ENCODE peak calls at places on chromosomes 2 and 18, in eight cellular contexts. U is CD8-positive, alpha-beta T cell; W is psoas muscle; G is H9; A is cardiac muscle cell; B is neural progenitor cell; Y is IMR-90; F is uterus. V is an unnamed sample.

GRCh38 chr2:181421131-181421458 is 36.1 kb upstream of the ITGA4 start:
- DNase-seq in U (no peak), W (no peak), G (no peak), A (no peak), B (no peak), Y (no peak), F (no peak), V (no peak)

GRCh38 chr2:58762176-58762781 is 521.2 kb upstream of the FANCL start:
- DNase-seq in U (no peak), W (no peak), G (peak; percentile 83), A (peak; percentile 48), B (peak; percentile 84), Y (peak; percentile 28), F (no peak), V (peak; percentile 14)

GRCh38 chr2:112093216-112093615 is 38.1 kb downstream of the TMEM87B start:
- DNase-seq in U (no peak), W (no peak), G (no peak), A (no peak), B (no peak), Y (peak; percentile 29), F (no peak), V (no peak)

GRCh38 chr2:195451160-195451559 is 205.9 kb upstream of the SLC39A10 start:
- DNase-seq in U (no peak), W (no peak), G (no peak), A (no peak), B (no peak), Y (peak; percentile 43), F (no peak), V (no peak)

GRCh38 chr2:156340818-156341481 is 8.4 kb upstream of the NR4A2 start:
- DNase-seq in U (no peak), W (no peak), G (no peak), A (no peak), B (peak; percentile 61), Y (peak; percentile 55), F (no peak), V (no peak)

GRCh38 chr2:127906206-127906926 is 20.6 kb upstream of the AMMECR1L start:
- DNase-seq in U (no peak), W (no peak), G (peak; percentile 59), A (no peak), B (no peak), Y (no peak), F (no peak), V (no peak)

GRCh38 chr18:79797518-79798345 is at the start of gene KCNG2:
- DNase-seq in U (no peak), W (no peak), G (peak; percentile 52), A (peak; percentile 47), B (peak; percentile 87), Y (no peak), F (no peak), V (no peak)

GRCh38 chr18:11178951-11179549 is 29.7 kb upstream of the PIEZO2 start:
- DNase-seq in U (no peak), W (peak; percentile 76), G (no peak), A (peak; percentile 84), B (no peak), Y (no peak), F (peak; percentile 26), V (peak; percentile 43)

GRCh38 chr2:111617299-111617803 is 266.6 kb downstream of the ANAPC1 start:
- DNase-seq in U (no peak), W (no peak), G (no peak), A (no peak), B (no peak), Y (peak; percentile 61), F (no peak), V (no peak)

GRCh38 chr2:239657992-239658391 is 257.2 kb upstream of the HDAC4 start:
- DNase-seq in U (no peak), W (no peak), G (no peak), A (no peak), B (no peak), Y (no peak), F (no peak), V (no peak)

GRCh38 chr2:63792523-63792922 is 49.2 kb upstream of the UGP2 start:
- DNase-seq in U (no peak), W (no peak), G (no peak), A (peak; percentile 75), B (no peak), Y (peak; percentile 94), F (no peak), V (no peak)

GRCh38 chr2:218230882-218231281 is 13.9 kb downstream of the ARPC2 start:
- DNase-seq in U (no peak), W (no peak), G (no peak), A (peak; percentile 46), B (no peak), Y (peak; percentile 42), F (no peak), V (no peak)

GRCh38 chr18:59426855-59427254 is 67.8 kb upstream of the LMAN1 start:
- DNase-seq in U (no peak), W (no peak), G (no peak), A (no peak), B (no peak), Y (no peak), F (no peak), V (no peak)

GRCh38 chr2:57987835-57988573 is 58.6 kb upstream of the VRK2 start:
- DNase-seq in U (no peak), W (no peak), G (no peak), A (peak; percentile 23), B (no peak), Y (no peak), F (no peak), V (no peak)

GRCh38 chr18:27964811-27965210 is 212.1 kb downstream of the CDH2 start:
- DNase-seq in U (no peak), W (no peak), G (no peak), A (peak; percentile 11), B (no peak), Y (peak; percentile 4), F (no peak), V (no peak)

GRCh38 chr18:73647391-73647790 is 500.2 kb downstream of the FBXO15 start:
- DNase-seq in U (no peak), W (no peak), G (no peak), A (peak; percentile 12), B (no peak), Y (peak; percentile 43), F (no peak), V (no peak)

GRCh38 chr2:64485961-64486360 is 32.0 kb downstream of the LGALSL start:
- DNase-seq in U (no peak), W (peak; percentile 22), G (no peak), A (peak; percentile 27), B (no peak), Y (no peak), F (no peak), V (peak; percentile 26)

GRCh38 chr18:11658989-11659388 is 30.1 kb upstream of the GNAL start:
- DNase-seq in U (no peak), W (no peak), G (peak; percentile 12), A (no peak), B (no peak), Y (no peak), F (no peak), V (no peak)

GRCh38 chr2:230323385-230324106 is 3.4 kb upstream of the SP140L start:
- DNase-seq in U (no peak), W (no peak), G (no peak), A (no peak), B (no peak), Y (no peak), F (no peak), V (no peak)

DNA sequence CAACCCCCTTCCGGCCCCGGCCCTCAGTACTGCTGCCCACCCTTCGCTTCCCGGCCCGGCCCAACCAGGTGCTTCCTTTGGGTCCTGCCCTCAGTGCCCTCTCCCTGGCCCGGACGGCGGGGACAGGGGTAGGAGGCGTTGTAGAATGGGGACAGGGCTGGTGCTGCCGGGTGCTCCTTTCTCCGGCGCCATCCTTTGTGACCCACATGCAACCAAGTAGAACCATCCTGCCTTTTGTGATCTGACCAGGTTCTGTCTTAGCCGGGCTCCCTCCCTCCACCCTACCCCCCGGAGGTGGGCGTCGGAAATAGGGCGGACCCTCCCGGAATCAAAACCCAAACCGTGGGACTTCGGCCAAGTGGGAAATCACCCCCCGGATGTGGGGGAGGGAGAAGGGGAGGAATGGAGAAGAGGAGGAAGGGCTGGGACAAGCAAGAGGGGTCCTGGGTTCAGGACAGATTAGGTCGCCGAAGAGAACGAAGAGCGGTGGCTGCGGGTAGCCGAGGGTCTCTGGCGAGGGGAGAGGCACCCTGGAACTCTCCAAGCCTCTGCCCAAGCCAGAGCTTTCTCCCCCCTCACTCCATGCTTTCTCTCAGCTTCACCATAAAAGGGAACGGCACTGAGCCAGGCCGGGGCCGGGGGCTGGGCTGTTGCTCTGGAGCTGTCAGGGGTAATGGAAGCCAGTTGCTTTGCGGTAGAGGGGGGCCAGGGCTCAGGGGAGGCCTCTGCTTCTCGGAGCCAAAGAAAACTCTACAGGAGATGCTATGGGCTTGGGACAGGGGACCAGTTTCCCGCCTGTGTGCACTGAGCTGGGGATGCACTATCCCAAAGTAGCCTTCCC is 756 bp upstream of the OST4 start:
- DNase-seq in U (no peak), W (peak; percentile 44), G (peak; percentile 79), A (peak; percentile 97), B (peak; percentile 69), Y (peak; percentile 70), F (peak; percentile 95), V (peak; percentile 84)
- H3K4me1 ChIP-seq in U (peaks cover 46% of the 10 kb centered on the region), W (peaks cover 16% of the 10 kb centered on the region), G (no peaks in the 10 kb centered on the region), A (peaks cover 24% of the 10 kb centered on the region), B (peaks cover 11% of the 10 kb centered on the region), Y (peaks cover 37% of the 10 kb centered on the region), F (peaks cover 10% of the 10 kb centered on the region), V (peaks cover 79% of the 10 kb centered on the region)

GRCh38 chr2:158457092-158457825 is 507 bp downstream of the PKP4 start:
- DNase-seq in U (peak; percentile 26), W (peak; percentile 60), G (peak; percentile 71), A (peak; percentile 74), B (peak; percentile 82), Y (peak; percentile 61), F (peak; percentile 44), V (peak; percentile 70)

GRCh38 chr2:158458617-158458920 is 1.8 kb downstream of the PKP4 start:
- DNase-seq in U (no peak), W (no peak), G (no peak), A (peak; percentile 6), B (no peak), Y (peak; percentile 26), F (no peak), V (no peak)

GRCh38 chr2:158457826-158458616 is 1.3 kb downstream of the PKP4 start:
- DNase-seq in U (peak; percentile 37), W (no peak), G (peak; percentile 90), A (peak; percentile 65), B (peak; percentile 95), Y (peak; percentile 44), F (peak; percentile 43), V (peak; percentile 72)

GRCh38 chr2:158459161-158460003 is 2.6 kb downstream of the PKP4 start:
- DNase-seq in U (no peak), W (no peak), G (no peak), A (peak; percentile 3), B (no peak), Y (no peak), F (no peak), V (no peak)

GRCh38 chr2:158456309-158457066 is at the start of the genes CCDC148 and PKP4:
- DNase-seq in U (peak; percentile 81), W (peak; percentile 88), G (peak; percentile 95), A (peak; percentile 94), B (peak; percentile 97), Y (peak; percentile 89), F (peak; percentile 88), V (peak; percentile 89)
- TF ChIP-seq CTCF in U (no peak), W (no peak), G (no peak), A (no peak), B (peak; percentile 28), Y (peak; percentile 33), F (peak; percentile 30), V (peak; percentile 25)

GRCh38 chr2:85088921-85089320 is 44.3 kb upstream of the TCF7L1 start:
- DNase-seq in U (no peak), W (no peak), G (peak; percentile 46), A (no peak), B (no peak), Y (no peak), F (no peak), V (no peak)
- H3K27me3 ChIP-seq in U (no peaks in the 10 kb centered on the region), W (peaks cover 5% of the 10 kb centered on the region), G (no peaks in the 10 kb centered on the region), A (peaks cover 2% of the 10 kb centered on the region), B (no peaks in the 10 kb centered on the region), Y (peaks cover 43% of the 10 kb centered on the region), F (no peaks in the 10 kb centered on the region), V (no peaks in the 10 kb centered on the region)

GRCh38 chr2:9174771-9175441 is 31.7 kb upstream of the ASAP2 start:
- DNase-seq in U (no peak), W (no peak), G (peak; percentile 61), A (peak; percentile 47), B (no peak), Y (peak; percentile 92), F (no peak), V (no peak)
- H3K4me1 ChIP-seq in U (no peaks in the 10 kb centered on the region), W (no peaks in the 10 kb centered on the region), G (peaks cover 7% of the 10 kb centered on the region), A (peaks cover 16% of the 10 kb centered on the region), B (no peaks in the 10 kb centered on the region), Y (peaks cover 18% of the 10 kb centered on the region), F (peaks cover 11% of the 10 kb centered on the region), V (peaks cover 25% of the 10 kb centered on the region)

V was measured in left ventricle myocardium inferior.